ENCODE peak calls at places on chromosomes 11 and 22, in six cellular contexts. One of them, this sample, is unnamed. For H3K4me1, the result is how much of the 10 kb centered on the place peaks cover.

GRCh38 chr11:42709216-42709615 is 602.6 kb upstream of the API5 start:
- DNase-seq in hepatocyte: no peak
- DNase-seq in right cardiac atrium: no peak
- DNase-seq in RWPE2: no peak
- DNase-seq in SK-N-SH: no peak
- DNase-seq in body of pancreas: no peak
- DNase-seq in this sample: no peak

GRCh38 chr11:38169286-38169685 is 1571.2 kb upstream of the RAG2 start:
- DNase-seq in body of pancreas: no peak
- DNase-seq in SK-N-SH: no peak
- DNase-seq in hepatocyte: peak
- DNase-seq in right cardiac atrium: no peak
- DNase-seq in RWPE2: no peak
- DNase-seq in this sample: no peak

GRCh38 chr11:17378655-17379054 is 9.8 kb downstream of the KCNJ11 start:
- DNase-seq in hepatocyte: no peak
- DNase-seq in SK-N-SH: no peak
- DNase-seq in RWPE2: no peak
- DNase-seq in right cardiac atrium: no peak
- DNase-seq in body of pancreas: no peak
- DNase-seq in this sample: no peak

GRCh38 chr22:19915287-19915954 is 26.2 kb upstream of the COMT start:
- DNase-seq in RWPE2: no peak
- DNase-seq in SK-N-SH: no peak
- DNase-seq in body of pancreas: no peak
- DNase-seq in hepatocyte: no peak
- DNase-seq in right cardiac atrium: no peak
- DNase-seq in this sample: no peak

GRCh38 chr11:94537051-94537600 is 6.6 kb upstream of the FUT4 start:
- DNase-seq in body of pancreas: no peak
- DNase-seq in hepatocyte: no peak
- DNase-seq in SK-N-SH: no peak
- DNase-seq in right cardiac atrium: no peak
- DNase-seq in RWPE2: no peak
- DNase-seq in this sample: no peak

GRCh38 chr11:100867601-100868000 is 180.5 kb downstream of the ARHGAP42 start:
- DNase-seq in hepatocyte: no peak
- DNase-seq in SK-N-SH: no peak
- DNase-seq in RWPE2: no peak
- DNase-seq in right cardiac atrium: no peak
- DNase-seq in body of pancreas: no peak
- DNase-seq in this sample: no peak

GRCh38 chr22:31143537-31143936 is 3.2 kb upstream of the PLA2G3 start:
- DNase-seq in body of pancreas: no peak
- DNase-seq in right cardiac atrium: peak
- DNase-seq in RWPE2: no peak
- DNase-seq in hepatocyte: no peak
- DNase-seq in SK-N-SH: peak
- DNase-seq in this sample: peak

GRCh38 chr11:108069947-108070346 is 51.4 kb upstream of the ACAT1 start:
- DNase-seq in body of pancreas: no peak
- DNase-seq in RWPE2: no peak
- DNase-seq in hepatocyte: no peak
- DNase-seq in right cardiac atrium: no peak
- DNase-seq in SK-N-SH: no peak
- DNase-seq in this sample: no peak

GRCh38 chr11:69864589-69864929 is 45.3 kb upstream of the FGF3 start:
- DNase-seq in body of pancreas: no peak
- DNase-seq in RWPE2: no peak
- DNase-seq in SK-N-SH: peak
- DNase-seq in hepatocyte: no peak
- DNase-seq in right cardiac atrium: no peak
- DNase-seq in this sample: peak

GRCh38 chr11:75982309-75982708 is 167.3 kb downstream of the UVRAG start:
- DNase-seq in hepatocyte: no peak
- DNase-seq in body of pancreas: no peak
- DNase-seq in right cardiac atrium: no peak
- DNase-seq in SK-N-SH: no peak
- DNase-seq in RWPE2: no peak
- DNase-seq in this sample: no peak

GRCh38 chr11:75981546-75981945 is 166.5 kb downstream of the UVRAG start:
- DNase-seq in hepatocyte: no peak
- DNase-seq in RWPE2: no peak
- DNase-seq in body of pancreas: no peak
- DNase-seq in right cardiac atrium: no peak
- DNase-seq in SK-N-SH: no peak
- DNase-seq in this sample: no peak

GRCh38 chr11:75980031-75980430 is 165.0 kb downstream of the UVRAG start:
- DNase-seq in right cardiac atrium: no peak
- DNase-seq in hepatocyte: no peak
- DNase-seq in SK-N-SH: no peak
- DNase-seq in RWPE2: no peak
- DNase-seq in body of pancreas: no peak
- DNase-seq in this sample: no peak
- H3K4me3 ChIP-seq in right cardiac atrium: no peak
- H3K4me3 ChIP-seq in hepatocyte: peak
- H3K4me3 ChIP-seq in SK-N-SH: no peak
- H3K4me3 ChIP-seq in RWPE2: no peak
- H3K4me3 ChIP-seq in body of pancreas: no peak
- H3K4me3 ChIP-seq in this sample: no peak

GRCh38 chr11:12715131-12715530 is 40.9 kb downstream of the TEAD1 start:
- DNase-seq in body of pancreas: no peak
- DNase-seq in SK-N-SH: no peak
- DNase-seq in hepatocyte: no peak
- DNase-seq in right cardiac atrium: no peak
- DNase-seq in RWPE2: no peak
- DNase-seq in this sample: no peak

GRCh38 chr11:12716816-12717215 is 42.6 kb downstream of the TEAD1 start:
- DNase-seq in right cardiac atrium: no peak
- DNase-seq in body of pancreas: no peak
- DNase-seq in RWPE2: no peak
- DNase-seq in SK-N-SH: no peak
- DNase-seq in hepatocyte: no peak
- DNase-seq in this sample: no peak

GRCh38 chr11:12719221-12719620 is 45.0 kb downstream of the TEAD1 start:
- DNase-seq in RWPE2: no peak
- DNase-seq in SK-N-SH: no peak
- DNase-seq in body of pancreas: no peak
- DNase-seq in right cardiac atrium: no peak
- DNase-seq in hepatocyte: no peak
- DNase-seq in this sample: no peak

GRCh38 chr11:12715941-12716340 is 41.7 kb downstream of the TEAD1 start:
- DNase-seq in right cardiac atrium: peak
- DNase-seq in RWPE2: no peak
- DNase-seq in hepatocyte: no peak
- DNase-seq in body of pancreas: no peak
- DNase-seq in SK-N-SH: no peak
- DNase-seq in this sample: no peak

GRCh38 chr11:12717851-12718291 is 43.6 kb downstream of the TEAD1 start:
- DNase-seq in SK-N-SH: no peak
- DNase-seq in RWPE2: no peak
- DNase-seq in body of pancreas: no peak
- DNase-seq in right cardiac atrium: no peak
- DNase-seq in hepatocyte: no peak
- DNase-seq in this sample: no peak
- H3K4me1 ChIP-seq in SK-N-SH: half or more
- H3K4me1 ChIP-seq in RWPE2: under half
- H3K4me1 ChIP-seq in body of pancreas: under half
- H3K4me1 ChIP-seq in right cardiac atrium: under half
- H3K4me1 ChIP-seq in hepatocyte: under half
- H3K4me1 ChIP-seq in this sample: under half

GRCh38 chr11:2299773-2300172 is 1.9 kb downstream of the C11orf21 start:
- DNase-seq in SK-N-SH: no peak
- DNase-seq in right cardiac atrium: no peak
- DNase-seq in body of pancreas: no peak
- DNase-seq in RWPE2: no peak
- DNase-seq in hepatocyte: no peak
- DNase-seq in this sample: no peak

GRCh38 chr11:2298795-2299747 is 2.6 kb downstream of the C11orf21 start:
- DNase-seq in SK-N-SH: peak
- DNase-seq in body of pancreas: peak
- DNase-seq in right cardiac atrium: no peak
- DNase-seq in RWPE2: no peak
- DNase-seq in hepatocyte: peak
- DNase-seq in this sample: peak

GRCh38 chr11:2301631-2302272 is at the start of the genes C11orf21 and TSPAN32:
- DNase-seq in body of pancreas: no peak
- DNase-seq in SK-N-SH: no peak
- DNase-seq in right cardiac atrium: peak
- DNase-seq in hepatocyte: peak
- DNase-seq in RWPE2: no peak
- DNase-seq in this sample: peak

GRCh38 chr11:2300936-2301630 is 635 bp downstream of the C11orf21 start:
- DNase-seq in SK-N-SH: no peak
- DNase-seq in body of pancreas: no peak
- DNase-seq in right cardiac atrium: peak
- DNase-seq in hepatocyte: no peak
- DNase-seq in RWPE2: no peak
- DNase-seq in this sample: peak

GRCh38 chr11:2300290-2300935 is 1.3 kb downstream of the C11orf21 start:
- DNase-seq in RWPE2: peak
- DNase-seq in hepatocyte: no peak
- DNase-seq in body of pancreas: no peak
- DNase-seq in right cardiac atrium: peak
- DNase-seq in SK-N-SH: no peak
- DNase-seq in this sample: peak
- H3K27ac ChIP-seq in RWPE2: no peak
- H3K27ac ChIP-seq in hepatocyte: no peak
- H3K27ac ChIP-seq in body of pancreas: no peak
- H3K27ac ChIP-seq in right cardiac atrium: no peak
- H3K27ac ChIP-seq in SK-N-SH: no peak
- H3K27ac ChIP-seq in this sample: peak

GRCh38 chr11:33730716-33731115 is 5.5 kb downstream of the CD59 start:
- DNase-seq in hepatocyte: no peak
- DNase-seq in RWPE2: no peak
- DNase-seq in right cardiac atrium: no peak
- DNase-seq in body of pancreas: no peak
- DNase-seq in SK-N-SH: no peak
- DNase-seq in this sample: no peak
- H3K4me3 ChIP-seq in hepatocyte: no peak
- H3K4me3 ChIP-seq in RWPE2: no peak
- H3K4me3 ChIP-seq in right cardiac atrium: no peak
- H3K4me3 ChIP-seq in body of pancreas: no peak
- H3K4me3 ChIP-seq in SK-N-SH: no peak
- H3K4me3 ChIP-seq in this sample: peak

GRCh38 chr11:122128146-122128545 is 12.1 kb upstream of the BLID start:
- DNase-seq in hepatocyte: no peak
- DNase-seq in body of pancreas: no peak
- DNase-seq in SK-N-SH: peak
- DNase-seq in RWPE2: no peak
- DNase-seq in right cardiac atrium: no peak
- DNase-seq in this sample: no peak
- H3K4me1 ChIP-seq in hepatocyte: under half
- H3K4me1 ChIP-seq in body of pancreas: under half
- H3K4me1 ChIP-seq in SK-N-SH: under half
- H3K4me1 ChIP-seq in RWPE2: under half
- H3K4me1 ChIP-seq in right cardiac atrium: under half
- H3K4me1 ChIP-seq in this sample: under half

GRCh38 chr11:132563050-132563449 is 969.3 kb downstream of the OPCML start:
- DNase-seq in hepatocyte: no peak
- DNase-seq in body of pancreas: no peak
- DNase-seq in SK-N-SH: no peak
- DNase-seq in right cardiac atrium: no peak
- DNase-seq in RWPE2: no peak
- DNase-seq in this sample: no peak

GRCh38 chr11:132559371-132560036 is 972.8 kb downstream of the OPCML start:
- DNase-seq in body of pancreas: no peak
- DNase-seq in right cardiac atrium: no peak
- DNase-seq in RWPE2: no peak
- DNase-seq in SK-N-SH: peak
- DNase-seq in hepatocyte: no peak
- DNase-seq in this sample: no peak

GRCh38 chr11:132561937-132562336 is 970.4 kb downstream of the OPCML start:
- DNase-seq in SK-N-SH: no peak
- DNase-seq in RWPE2: no peak
- DNase-seq in hepatocyte: no peak
- DNase-seq in right cardiac atrium: no peak
- DNase-seq in body of pancreas: no peak
- DNase-seq in this sample: no peak

GRCh38 chr11:132564120-132564519 is 968.2 kb downstream of the OPCML start:
- DNase-seq in SK-N-SH: no peak
- DNase-seq in right cardiac atrium: no peak
- DNase-seq in RWPE2: no peak
- DNase-seq in body of pancreas: no peak
- DNase-seq in hepatocyte: no peak
- DNase-seq in this sample: no peak
- H3K27ac ChIP-seq in SK-N-SH: no peak
- H3K27ac ChIP-seq in right cardiac atrium: no peak
- H3K27ac ChIP-seq in RWPE2: no peak
- H3K27ac ChIP-seq in body of pancreas: no peak
- H3K27ac ChIP-seq in hepatocyte: no peak
- H3K27ac ChIP-seq in this sample: no peak

GRCh38 chr11:45663486-45664375 is 1.7 kb downstream of the CHST1 start:
- DNase-seq in right cardiac atrium: peak
- DNase-seq in SK-N-SH: no peak
- DNase-seq in RWPE2: no peak
- DNase-seq in body of pancreas: no peak
- DNase-seq in hepatocyte: no peak
- DNase-seq in this sample: no peak

GRCh38 chr11:45665933-45666647 is 668 bp upstream of the CHST1 start:
- DNase-seq in right cardiac atrium: peak
- DNase-seq in RWPE2: no peak
- DNase-seq in hepatocyte: no peak
- DNase-seq in body of pancreas: no peak
- DNase-seq in SK-N-SH: no peak
- DNase-seq in this sample: no peak

GRCh38 chr11:45666648-45667642 is 1.5 kb upstream of the CHST1 start:
- DNase-seq in hepatocyte: no peak
- DNase-seq in body of pancreas: no peak
- DNase-seq in SK-N-SH: no peak
- DNase-seq in RWPE2: no peak
- DNase-seq in right cardiac atrium: no peak
- DNase-seq in this sample: no peak

GRCh38 chr11:45664376-45665205 is 831 bp downstream of the CHST1 start:
- DNase-seq in SK-N-SH: peak
- DNase-seq in body of pancreas: no peak
- DNase-seq in hepatocyte: no peak
- DNase-seq in RWPE2: no peak
- DNase-seq in right cardiac atrium: peak
- DNase-seq in this sample: no peak

DNA sequence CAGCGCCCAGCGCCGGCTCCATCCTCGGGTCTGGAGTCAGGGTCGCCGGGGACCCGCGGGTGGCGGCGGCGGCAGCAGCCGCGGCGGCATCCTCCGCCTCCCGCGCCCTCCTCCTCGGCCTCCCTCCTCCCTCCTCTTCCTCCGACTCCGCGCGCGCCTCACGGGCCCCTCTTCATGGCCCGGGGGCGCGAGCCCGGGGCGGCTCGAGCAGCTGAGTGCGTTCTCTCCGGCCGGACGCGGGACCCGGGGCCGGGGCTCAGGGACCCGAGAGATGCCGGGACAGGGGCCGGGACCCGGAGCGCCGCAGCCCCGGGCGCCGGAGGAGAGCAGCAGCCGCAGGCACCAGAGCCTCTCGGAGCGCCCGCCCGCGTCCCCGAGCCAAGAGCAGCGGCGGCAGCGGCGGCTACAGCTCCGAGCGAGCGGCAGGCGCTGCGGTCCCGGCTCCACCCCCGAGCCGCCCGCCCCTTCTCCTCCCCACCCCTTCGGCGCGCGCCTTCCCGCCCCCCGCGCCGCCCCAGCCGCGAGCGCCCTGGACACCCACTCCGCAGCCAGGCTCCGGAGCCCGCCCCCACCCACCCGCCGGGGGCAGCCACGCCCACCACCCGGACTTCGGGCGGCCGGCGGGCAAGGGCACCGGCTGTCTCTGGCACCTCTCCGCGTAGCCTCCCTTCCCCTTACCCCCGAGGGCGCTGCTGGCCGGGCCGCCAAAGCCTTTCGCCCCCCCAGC is at the start of gene CHST1:
- DNase-seq in right cardiac atrium: peak
- DNase-seq in body of pancreas: peak
- DNase-seq in SK-N-SH: peak
- DNase-seq in hepatocyte: peak
- DNase-seq in RWPE2: no peak
- DNase-seq in this sample: peak
- H3K4me3 ChIP-seq in right cardiac atrium: peak
- H3K4me3 ChIP-seq in body of pancreas: peak
- H3K4me3 ChIP-seq in SK-N-SH: peak
- H3K4me3 ChIP-seq in hepatocyte: peak
- H3K4me3 ChIP-seq in RWPE2: peak
- H3K4me3 ChIP-seq in this sample: peak

This sample was measured in upper lobe of right lung.